ENCODE peak calls at places on chromosomes 5 and 9, in six cellular contexts. E, M, L, Z, Y and K are unnamed samples.

GRCh38 chr9:88418715-88419540 is 30.7 kb downstream of the SPIN1 start:
- DNase-seq in E (no peak), M (no peak), L (no peak), Z (no peak), Y (no peak), K (peak; percentile 71)

GRCh38 chr5:138752341-138752950 is 779 bp upstream of the CTNNA1 start:
- DNase-seq in E (peak; percentile 57), M (peak; percentile 21), L (no peak), Z (no peak), Y (no peak), K (no peak)

GRCh38 chr9:126956929-126957686 is 42.5 kb downstream of the RALGPS1 start:
- DNase-seq in E (no peak), M (no peak), L (no peak), Z (no peak), Y (no peak), K (peak; percentile 26)

GRCh38 chr9:34552986-34553385 is 30.2 kb upstream of the ENHO start:
- DNase-seq in E (no peak), M (no peak), L (no peak), Z (no peak), Y (no peak), K (no peak)

GRCh38 chr5:132260714-132261615 is 3.5 kb downstream of the PDLIM4 start:
- DNase-seq in E (peak; percentile 70), M (no peak), L (peak; percentile 43), Z (peak; percentile 36), Y (peak; percentile 48), K (peak; percentile 96)

GRCh38 chr5:38648703-38649291 is 92.4 kb upstream of the LIFR start:
- DNase-seq in E (no peak), M (no peak), L (no peak), Z (no peak), Y (no peak), K (no peak)

GRCh38 chr9:112037281-112038016 is 137.6 kb downstream of the SUSD1 start:
- DNase-seq in E (no peak), M (no peak), L (peak; percentile 81), Z (peak; percentile 41), Y (no peak), K (peak; percentile 73)

GRCh38 chr5:140596364-140596763 is 31.7 kb downstream of the SLC35A4 start:
- DNase-seq in E (no peak), M (no peak), L (no peak), Z (no peak), Y (no peak), K (no peak)

GRCh38 chr5:139765409-139766217 is 30.0 kb upstream of the PSD2 start:
- DNase-seq in E (peak; percentile 63), M (peak; percentile 92), L (no peak), Z (peak; percentile 85), Y (peak; percentile 92), K (peak; percentile 49)

GRCh38 chr5:13606051-13606450 is 338.4 kb downstream of the DNAH5 start:
- DNase-seq in E (no peak), M (no peak), L (no peak), Z (no peak), Y (no peak), K (peak; percentile 81)

GRCh38 chr5:151195622-151196021 is 28.3 kb downstream of the CCDC69 start:
- DNase-seq in E (no peak), M (no peak), L (peak; percentile 44), Z (no peak), Y (no peak), K (no peak)

GRCh38 chr9:96199006-96199405 is 103.0 kb downstream of the HSD17B3 start:
- DNase-seq in E (no peak), M (no peak), L (no peak), Z (no peak), Y (no peak), K (no peak)

GRCh38 chr9:108477538-108478006 is 378.2 kb downstream of the ACTL7B start:
- DNase-seq in E (no peak), M (no peak), L (peak; percentile 39), Z (no peak), Y (no peak), K (peak; percentile 26)

GRCh38 chr9:135440620-135441019 is 39.0 kb upstream of the PPP1R26 start:
- DNase-seq in E (no peak), M (peak; percentile 39), L (no peak), Z (no peak), Y (no peak), K (no peak)

GRCh38 chr5:113427871-113428574 is 6.8 kb downstream of the TSSK1B start:
- DNase-seq in E (no peak), M (no peak), L (no peak), Z (no peak), Y (no peak), K (no peak)

GRCh38 chr9:14312721-14313377 is 1.1 kb downstream of the NFIB start:
- DNase-seq in E (peak; percentile 21), M (no peak), L (no peak), Z (no peak), Y (no peak), K (no peak)

GRCh38 chr5:176836811-176837706 is 26.7 kb downstream of the UNC5A start:
- DNase-seq in E (no peak), M (no peak), L (no peak), Z (no peak), Y (no peak), K (no peak)

GRCh38 chr5:156704139-156704538 is 146.0 kb upstream of the PPP1R2B start:
- DNase-seq in E (no peak), M (no peak), L (no peak), Z (no peak), Y (no peak), K (no peak)

GRCh38 chr5:133457956-133458355 is 154.4 kb downstream of the FSTL4 start:
- DNase-seq in E (no peak), M (no peak), L (no peak), Z (no peak), Y (no peak), K (no peak)

GRCh38 chr5:180143656-180144364 is 65.2 kb downstream of the RASGEF1C start:
- DNase-seq in E (no peak), M (no peak), L (no peak), Z (no peak), Y (no peak), K (no peak)

GRCh38 chr9:107422189-107422802 is 67.3 kb downstream of the KLF4 start:
- DNase-seq in E (peak; percentile 73), M (peak; percentile 84), L (peak; percentile 40), Z (no peak), Y (peak; percentile 45), K (peak; percentile 34)

GRCh38 chr9:4397917-4398316 is 92.4 kb upstream of the SLC1A1 start:
- DNase-seq in E (no peak), M (no peak), L (no peak), Z (no peak), Y (no peak), K (no peak)

GRCh38 chr5:116303810-116304209 is 219.0 kb downstream of the COMMD10 start:
- DNase-seq in E (no peak), M (no peak), L (no peak), Z (no peak), Y (no peak), K (no peak)

GRCh38 chr5:77641397-77641943 is 3.0 kb upstream of the OTP start:
- DNase-seq in E (no peak), M (no peak), L (no peak), Z (no peak), Y (no peak), K (no peak)

GRCh38 chr5:87410941-87411340 is 1.8 kb downstream of the CCNH start:
- DNase-seq in E (no peak), M (no peak), L (no peak), Z (no peak), Y (no peak), K (peak; percentile 35)

GRCh38 chr5:55205001-55205400 is 22.1 kb downstream of the MCIDAS start:
- DNase-seq in E (no peak), M (no peak), L (no peak), Z (no peak), Y (no peak), K (no peak)

GRCh38 chr5:35822541-35822940 is 34.1 kb upstream of the IL7R start:
- DNase-seq in E (no peak), M (no peak), L (no peak), Z (no peak), Y (no peak), K (no peak)

GRCh38 chr9:8857330-8858249 is 1058.0 kb upstream of the DMAC1 start:
- DNase-seq in E (peak; percentile 73), M (no peak), L (no peak), Z (no peak), Y (peak; percentile 24), K (peak; percentile 65)